ENCODE peak calls at places on chromosomes 7 and 10, in four cellular contexts. I, W, U and G are unnamed samples.

GRCh38 chr7:22005151-22005550 is 59.5 kb upstream of the CDCA7L start:
- DNase-seq in U (no peak), I (no peak), W (no peak), G (no peak)

GRCh38 chr7:2734761-2735571 is 47.0 kb downstream of the AMZ1 start:
- DNase-seq in W (no peak), U (no peak), I (peak; percentile 81), G (no peak)

GRCh38 chr10:70740441-70741288 is 44.5 kb downstream of the TBATA start:
- DNase-seq in U (no peak), W (no peak), I (no peak), G (no peak)

GRCh38 chr10:45058580-45058979 is 57.9 kb downstream of the ZNF22 start:
- DNase-seq in U (no peak), W (no peak), I (no peak), G (no peak)

GRCh38 chr10:63700935-63701263 is 179.7 kb downstream of the REEP3 start:
- DNase-seq in I (no peak), W (no peak), U (no peak), G (no peak)

GRCh38 chr10:24908793-24909423 is 43.5 kb downstream of the PRTFDC1 start:
- DNase-seq in W (no peak), I (peak; percentile 76), U (peak; percentile 70), G (peak; percentile 23)

GRCh38 chr7:33128990-33129805 is at the start of gene BBS9:
- DNase-seq in W (peak; percentile 87), I (peak; percentile 95), U (peak; percentile 92), G (peak; percentile 70)

GRCh38 chr10:61899997-61900828 is 1.3 kb upstream of the ARID5B start:
- DNase-seq in W (peak; percentile 54), I (peak; percentile 65), U (peak; percentile 53), G (peak; percentile 52)

GRCh38 chr7:42673951-42674350 is 237.9 kb downstream of the C7orf25 start:
- DNase-seq in I (no peak), U (no peak), W (no peak), G (no peak)

GRCh38 chr7:133514551-133514950 is 261.7 kb downstream of the EXOC4 start:
- DNase-seq in I (no peak), U (no peak), W (no peak), G (no peak)

GRCh38 chr10:28532223-28532508 is 752 bp upstream of the WAC start:
- DNase-seq in U (peak; percentile 14), W (no peak), I (peak; percentile 24), G (no peak)

GRCh38 chr7:107147464-107148214 is 21.2 kb upstream of the HBP1 start:
- DNase-seq in W (peak; percentile 28), U (no peak), I (peak; percentile 37), G (no peak)

GRCh38 chr7:98289333-98289875 is 7.9 kb downstream of the BRI3 start:
- DNase-seq in U (no peak), W (no peak), I (no peak), G (no peak)

GRCh38 chr10:35722226-35722625 is 80.1 kb upstream of the FZD8 start:
- DNase-seq in W (no peak), U (no peak), I (no peak), G (no peak)

GRCh38 chr7:132225216-132226030 is 350.8 kb downstream of the PLXNA4 start:
- DNase-seq in U (no peak), W (no peak), I (no peak), G (no peak)

GRCh38 chr7:43303740-43304241 is 191.3 kb downstream of the HECW1 start:
- DNase-seq in I (peak; percentile 69), W (no peak), U (no peak), G (no peak)

GRCh38 chr7:98174334-98175259 is 36.6 kb upstream of the BHLHA15 start:
- DNase-seq in I (no peak), W (no peak), U (no peak), G (no peak)